ENCODE peak calls at places on chromosomes 11 and 22, in eight cellular contexts. One of them, this sample, is unnamed. For H3K9me3, the result is how much of the 10 kb centered on the place peaks cover.

GRCh38 chr11:28757725-28758515 is 649.7 kb downstream of the METTL15 start:
- DNase-seq in IMR-90: peak
- DNase-seq in WERI-Rb-1: no peak
- DNase-seq in CD8-positive, alpha-beta T cell: no peak
- DNase-seq in left ventricle myocardium inferior: no peak
- DNase-seq in HCT116: no peak
- DNase-seq in CD8-positive, alpha-beta memory T cell: no peak
- DNase-seq in PC-3: peak
- DNase-seq in this sample: peak

GRCh38 chr11:551596-551995 is 8.9 kb downstream of the LMNTD2 start:
- DNase-seq in IMR-90: no peak
- DNase-seq in WERI-Rb-1: no peak
- DNase-seq in CD8-positive, alpha-beta T cell: no peak
- DNase-seq in left ventricle myocardium inferior: no peak
- DNase-seq in HCT116: no peak
- DNase-seq in CD8-positive, alpha-beta memory T cell: no peak
- DNase-seq in PC-3: no peak
- DNase-seq in this sample: no peak

GRCh38 chr11:101429708-101430107 is 154.1 kb downstream of the TRPC6 start:
- DNase-seq in IMR-90: no peak
- DNase-seq in WERI-Rb-1: no peak
- DNase-seq in CD8-positive, alpha-beta T cell: no peak
- DNase-seq in left ventricle myocardium inferior: no peak
- DNase-seq in HCT116: no peak
- DNase-seq in CD8-positive, alpha-beta memory T cell: no peak
- DNase-seq in PC-3: no peak
- DNase-seq in this sample: no peak

GRCh38 chr11:109130910-109131309 is 291.1 kb upstream of the C11orf87 start:
- DNase-seq in IMR-90: no peak
- DNase-seq in WERI-Rb-1: no peak
- DNase-seq in CD8-positive, alpha-beta T cell: no peak
- DNase-seq in left ventricle myocardium inferior: no peak
- DNase-seq in HCT116: no peak
- DNase-seq in CD8-positive, alpha-beta memory T cell: no peak
- DNase-seq in PC-3: no peak
- DNase-seq in this sample: no peak

GRCh38 chr11:1303973-1304372 is 5.5 kb downstream of the TOLLIP start:
- DNase-seq in IMR-90: no peak
- DNase-seq in WERI-Rb-1: no peak
- DNase-seq in CD8-positive, alpha-beta T cell: no peak
- DNase-seq in left ventricle myocardium inferior: no peak
- DNase-seq in HCT116: no peak
- DNase-seq in CD8-positive, alpha-beta memory T cell: no peak
- DNase-seq in PC-3: no peak
- DNase-seq in this sample: no peak

GRCh38 chr11:65967329-65967934 is 5.9 kb downstream of the SART1 start:
- DNase-seq in IMR-90: no peak
- DNase-seq in WERI-Rb-1: no peak
- DNase-seq in CD8-positive, alpha-beta T cell: no peak
- DNase-seq in left ventricle myocardium inferior: no peak
- DNase-seq in HCT116: no peak
- DNase-seq in CD8-positive, alpha-beta memory T cell: no peak
- DNase-seq in PC-3: no peak
- DNase-seq in this sample: no peak

GRCh38 chr11:69637956-69638871 is 2.7 kb upstream of the CCND1 start:
- DNase-seq in IMR-90: peak
- DNase-seq in WERI-Rb-1: no peak
- DNase-seq in CD8-positive, alpha-beta T cell: no peak
- DNase-seq in left ventricle myocardium inferior: peak
- DNase-seq in HCT116: peak
- DNase-seq in CD8-positive, alpha-beta memory T cell: no peak
- DNase-seq in PC-3: peak
- DNase-seq in this sample: peak

GRCh38 chr11:57874981-57875380 is 113.4 kb downstream of the CTNND1 start:
- DNase-seq in IMR-90: no peak
- DNase-seq in WERI-Rb-1: no peak
- DNase-seq in CD8-positive, alpha-beta T cell: no peak
- DNase-seq in left ventricle myocardium inferior: no peak
- DNase-seq in HCT116: no peak
- DNase-seq in CD8-positive, alpha-beta memory T cell: no peak
- DNase-seq in PC-3: no peak
- DNase-seq in this sample: no peak

GRCh38 chr11:73085189-73085875 is 56.8 kb downstream of the FCHSD2 start:
- DNase-seq in IMR-90: peak
- DNase-seq in WERI-Rb-1: no peak
- DNase-seq in CD8-positive, alpha-beta T cell: no peak
- DNase-seq in left ventricle myocardium inferior: no peak
- DNase-seq in HCT116: no peak
- DNase-seq in CD8-positive, alpha-beta memory T cell: no peak
- DNase-seq in PC-3: peak
- DNase-seq in this sample: no peak

GRCh38 chr11:9137293-9138132 is 46.1 kb upstream of the SCUBE2 start:
- DNase-seq in IMR-90: peak
- DNase-seq in WERI-Rb-1: peak
- DNase-seq in CD8-positive, alpha-beta T cell: peak
- DNase-seq in left ventricle myocardium inferior: peak
- DNase-seq in HCT116: peak
- DNase-seq in CD8-positive, alpha-beta memory T cell: peak
- DNase-seq in PC-3: peak
- DNase-seq in this sample: peak

GRCh38 chr11:62719302-62719978 is 7.8 kb downstream of the HNRNPUL2 start:
- DNase-seq in IMR-90: peak
- DNase-seq in WERI-Rb-1: no peak
- DNase-seq in CD8-positive, alpha-beta T cell: no peak
- DNase-seq in left ventricle myocardium inferior: no peak
- DNase-seq in HCT116: no peak
- DNase-seq in CD8-positive, alpha-beta memory T cell: no peak
- DNase-seq in PC-3: no peak
- DNase-seq in this sample: no peak

GRCh38 chr22:28001171-28001835 is 82.2 kb upstream of the PITPNB start:
- DNase-seq in IMR-90: no peak
- DNase-seq in WERI-Rb-1: no peak
- DNase-seq in CD8-positive, alpha-beta T cell: no peak
- DNase-seq in left ventricle myocardium inferior: no peak
- DNase-seq in HCT116: no peak
- DNase-seq in CD8-positive, alpha-beta memory T cell: no peak
- DNase-seq in PC-3: no peak
- DNase-seq in this sample: no peak

GRCh38 chr22:36143956-36144355 is 16.6 kb downstream of the APOL3 start:
- DNase-seq in IMR-90: no peak
- DNase-seq in WERI-Rb-1: no peak
- DNase-seq in CD8-positive, alpha-beta T cell: no peak
- DNase-seq in left ventricle myocardium inferior: no peak
- DNase-seq in HCT116: no peak
- DNase-seq in CD8-positive, alpha-beta memory T cell: no peak
- DNase-seq in PC-3: no peak
- DNase-seq in this sample: no peak

GRCh38 chr11:67287355-67288197 is 1.5 kb upstream of the ANKRD13D start:
- DNase-seq in IMR-90: no peak
- DNase-seq in WERI-Rb-1: no peak
- DNase-seq in CD8-positive, alpha-beta T cell: peak
- DNase-seq in left ventricle myocardium inferior: peak
- DNase-seq in HCT116: no peak
- DNase-seq in CD8-positive, alpha-beta memory T cell: no peak
- DNase-seq in PC-3: no peak
- DNase-seq in this sample: no peak

GRCh38 chr22:49298834-49299750 is 528.6 kb downstream of the BRD1 start:
- DNase-seq in IMR-90: no peak
- DNase-seq in WERI-Rb-1: no peak
- DNase-seq in CD8-positive, alpha-beta T cell: no peak
- DNase-seq in left ventricle myocardium inferior: no peak
- DNase-seq in HCT116: no peak
- DNase-seq in CD8-positive, alpha-beta memory T cell: no peak
- DNase-seq in PC-3: no peak
- DNase-seq in this sample: no peak

GRCh38 chr11:44446996-44447771 is 118.3 kb upstream of the CD82 start:
- DNase-seq in IMR-90: no peak
- DNase-seq in WERI-Rb-1: no peak
- DNase-seq in CD8-positive, alpha-beta T cell: no peak
- DNase-seq in left ventricle myocardium inferior: no peak
- DNase-seq in HCT116: no peak
- DNase-seq in CD8-positive, alpha-beta memory T cell: no peak
- DNase-seq in PC-3: no peak
- DNase-seq in this sample: no peak

GRCh38 chr11:3984896-3985295 is 109.7 kb upstream of the RRM1 start:
- DNase-seq in IMR-90: peak
- DNase-seq in WERI-Rb-1: peak
- DNase-seq in CD8-positive, alpha-beta T cell: peak
- DNase-seq in left ventricle myocardium inferior: no peak
- DNase-seq in HCT116: no peak
- DNase-seq in CD8-positive, alpha-beta memory T cell: no peak
- DNase-seq in PC-3: no peak
- DNase-seq in this sample: peak

GRCh38 chr11:132125855-132126841 is 755.7 kb downstream of the NTM start:
- DNase-seq in IMR-90: peak
- DNase-seq in WERI-Rb-1: peak
- DNase-seq in CD8-positive, alpha-beta T cell: peak
- DNase-seq in left ventricle myocardium inferior: no peak
- DNase-seq in HCT116: no peak
- DNase-seq in CD8-positive, alpha-beta memory T cell: no peak
- DNase-seq in PC-3: peak
- DNase-seq in this sample: peak

GRCh38 chr22:44042822-44043221 is 18.7 kb downstream of the PARVB start:
- DNase-seq in IMR-90: peak
- DNase-seq in WERI-Rb-1: no peak
- DNase-seq in CD8-positive, alpha-beta T cell: no peak
- DNase-seq in left ventricle myocardium inferior: no peak
- DNase-seq in HCT116: no peak
- DNase-seq in CD8-positive, alpha-beta memory T cell: no peak
- DNase-seq in PC-3: no peak
- DNase-seq in this sample: no peak

GRCh38 chr11:3091081-3091845 is 34.0 kb upstream of the CARS1 start:
- DNase-seq in IMR-90: no peak
- DNase-seq in WERI-Rb-1: no peak
- DNase-seq in CD8-positive, alpha-beta T cell: no peak
- DNase-seq in left ventricle myocardium inferior: no peak
- DNase-seq in HCT116: no peak
- DNase-seq in CD8-positive, alpha-beta memory T cell: no peak
- DNase-seq in PC-3: no peak
- DNase-seq in this sample: no peak

GRCh38 chr11:1560618-1561251 is 11.3 kb downstream of the DUSP8 start:
- DNase-seq in IMR-90: no peak
- DNase-seq in WERI-Rb-1: no peak
- DNase-seq in CD8-positive, alpha-beta T cell: no peak
- DNase-seq in left ventricle myocardium inferior: no peak
- DNase-seq in HCT116: no peak
- DNase-seq in CD8-positive, alpha-beta memory T cell: no peak
- DNase-seq in PC-3: no peak
- DNase-seq in this sample: no peak

GRCh38 chr22:29201722-29202230 is 3.9 kb upstream of the EMID1 start:
- DNase-seq in IMR-90: no peak
- DNase-seq in WERI-Rb-1: no peak
- DNase-seq in CD8-positive, alpha-beta T cell: no peak
- DNase-seq in left ventricle myocardium inferior: no peak
- DNase-seq in HCT116: no peak
- DNase-seq in CD8-positive, alpha-beta memory T cell: no peak
- DNase-seq in PC-3: no peak
- DNase-seq in this sample: peak

GRCh38 chr22:39545310-39546063 is 12.9 kb upstream of the RPS19BP1 start:
- DNase-seq in IMR-90: no peak
- DNase-seq in WERI-Rb-1: no peak
- DNase-seq in CD8-positive, alpha-beta T cell: peak
- DNase-seq in left ventricle myocardium inferior: no peak
- DNase-seq in HCT116: no peak
- DNase-seq in CD8-positive, alpha-beta memory T cell: peak
- DNase-seq in PC-3: no peak
- DNase-seq in this sample: peak

GRCh38 chr11:57260937-57261783 is 24.1 kb upstream of the APLNR start:
- DNase-seq in IMR-90: no peak
- DNase-seq in WERI-Rb-1: no peak
- DNase-seq in CD8-positive, alpha-beta T cell: no peak
- DNase-seq in left ventricle myocardium inferior: no peak
- DNase-seq in HCT116: no peak
- DNase-seq in CD8-positive, alpha-beta memory T cell: no peak
- DNase-seq in PC-3: no peak
- DNase-seq in this sample: peak

GRCh38 chr11:10564692-10565318 is 3.7 kb downstream of the LYVE1 start:
- DNase-seq in IMR-90: no peak
- DNase-seq in WERI-Rb-1: no peak
- DNase-seq in CD8-positive, alpha-beta T cell: no peak
- DNase-seq in left ventricle myocardium inferior: no peak
- DNase-seq in HCT116: no peak
- DNase-seq in CD8-positive, alpha-beta memory T cell: no peak
- DNase-seq in PC-3: peak
- DNase-seq in this sample: peak

DNA sequence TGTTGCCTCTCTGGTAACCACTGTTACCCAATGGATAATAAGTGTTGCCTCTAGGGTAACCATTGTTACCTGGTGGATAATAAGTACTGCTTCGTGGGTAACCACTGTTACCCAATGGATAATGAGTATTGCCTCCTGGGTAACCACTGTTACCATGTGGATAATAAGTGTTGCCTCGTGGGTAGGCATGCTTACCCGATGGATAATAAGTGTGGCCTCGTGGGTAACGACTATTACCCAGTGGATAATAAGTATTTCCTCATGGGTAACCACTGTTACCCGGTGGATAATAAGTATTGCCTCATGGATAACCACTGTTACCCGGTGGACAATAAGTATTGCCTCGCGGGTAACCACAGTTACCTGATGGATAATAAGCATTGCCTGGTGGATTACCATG is 13.8 kb upstream of the NXPE4 start:
- DNase-seq in IMR-90: no peak
- DNase-seq in WERI-Rb-1: no peak
- DNase-seq in CD8-positive, alpha-beta T cell: no peak
- DNase-seq in left ventricle myocardium inferior: no peak
- DNase-seq in HCT116: no peak
- DNase-seq in CD8-positive, alpha-beta memory T cell: no peak
- DNase-seq in PC-3: no peak
- DNase-seq in this sample: no peak
- H3K9me3 ChIP-seq in IMR-90: under half
- H3K9me3 ChIP-seq in WERI-Rb-1: under half
- H3K9me3 ChIP-seq in CD8-positive, alpha-beta T cell: under half
- H3K9me3 ChIP-seq in left ventricle myocardium inferior: under half
- H3K9me3 ChIP-seq in HCT116: under half
- H3K9me3 ChIP-seq in CD8-positive, alpha-beta memory T cell: under half
- H3K9me3 ChIP-seq in PC-3: under half
- H3K9me3 ChIP-seq in this sample: under half

GRCh38 chr22:33117821-33118220 is 59.6 kb upstream of the SYN3 start:
- DNase-seq in IMR-90: no peak
- DNase-seq in WERI-Rb-1: no peak
- DNase-seq in CD8-positive, alpha-beta T cell: no peak
- DNase-seq in left ventricle myocardium inferior: no peak
- DNase-seq in HCT116: no peak
- DNase-seq in CD8-positive, alpha-beta memory T cell: no peak
- DNase-seq in PC-3: no peak
- DNase-seq in this sample: no peak
- H3K9me3 ChIP-seq in IMR-90: under half
- H3K9me3 ChIP-seq in WERI-Rb-1: under half
- H3K9me3 ChIP-seq in CD8-positive, alpha-beta T cell: under half
- H3K9me3 ChIP-seq in left ventricle myocardium inferior: under half
- H3K9me3 ChIP-seq in HCT116: under half
- H3K9me3 ChIP-seq in CD8-positive, alpha-beta memory T cell: under half
- H3K9me3 ChIP-seq in PC-3: under half
- H3K9me3 ChIP-seq in this sample: under half

GRCh38 chr22:47437636-47438035 is 675.2 kb downstream of the TBC1D22A start:
- DNase-seq in IMR-90: no peak
- DNase-seq in WERI-Rb-1: no peak
- DNase-seq in CD8-positive, alpha-beta T cell: no peak
- DNase-seq in left ventricle myocardium inferior: no peak
- DNase-seq in HCT116: no peak
- DNase-seq in CD8-positive, alpha-beta memory T cell: no peak
- DNase-seq in PC-3: no peak
- DNase-seq in this sample: no peak
- H3K9me3 ChIP-seq in IMR-90: under half
- H3K9me3 ChIP-seq in WERI-Rb-1: under half
- H3K9me3 ChIP-seq in CD8-positive, alpha-beta T cell: under half
- H3K9me3 ChIP-seq in left ventricle myocardium inferior: half or more
- H3K9me3 ChIP-seq in HCT116: under half
- H3K9me3 ChIP-seq in CD8-positive, alpha-beta memory T cell: under half
- H3K9me3 ChIP-seq in PC-3: under half
- H3K9me3 ChIP-seq in this sample: under half

GRCh38 chr22:47283616-47284270 is 521.3 kb downstream of the TBC1D22A start:
- DNase-seq in IMR-90: no peak
- DNase-seq in WERI-Rb-1: no peak
- DNase-seq in CD8-positive, alpha-beta T cell: no peak
- DNase-seq in left ventricle myocardium inferior: no peak
- DNase-seq in HCT116: no peak
- DNase-seq in CD8-positive, alpha-beta memory T cell: no peak
- DNase-seq in PC-3: no peak
- DNase-seq in this sample: no peak
- H3K9me3 ChIP-seq in IMR-90: under half
- H3K9me3 ChIP-seq in WERI-Rb-1: under half
- H3K9me3 ChIP-seq in CD8-positive, alpha-beta T cell: under half
- H3K9me3 ChIP-seq in left ventricle myocardium inferior: under half
- H3K9me3 ChIP-seq in HCT116: under half
- H3K9me3 ChIP-seq in CD8-positive, alpha-beta memory T cell: under half
- H3K9me3 ChIP-seq in PC-3: under half
- H3K9me3 ChIP-seq in this sample: under half

This sample was measured in endothelial cell of umbilical vein.